ENCODE peak calls at places on chromosomes 4 and X, in four cellular contexts. N is fibroblast of lung, U is mammary epithelial cell, G is HCT116. F is an unnamed sample.

GRCh38 chr4:74365761-74366160 is 816 bp downstream of the EREG start:
- DNase-seq in N (peak; percentile 62), U (no peak), G (no peak), F (no peak)

GRCh38 chr4:34964613-34965012 is 1279.7 kb downstream of the ARAP2 start:
- DNase-seq in N (no peak), U (no peak), G (no peak), F (no peak)

GRCh38 chr4:3235581-3235980 is 13.4 kb upstream of the MSANTD1 start:
- DNase-seq in N (no peak), U (no peak), G (no peak), F (no peak)

GRCh38 chr4:151012836-151013235 is 2.2 kb downstream of the LRBA start:
- DNase-seq in N (no peak), U (peak; percentile 59), G (peak; percentile 7), F (no peak)

GRCh38 chrX:40109288-40110008 is 11.7 kb upstream of the BCOR start:
- DNase-seq in N (peak; percentile 59), U (peak; percentile 35), G (no peak), F (no peak)

GRCh38 chr4:24664956-24665355 is 80.6 kb upstream of the DHX15 start:
- DNase-seq in N (peak; percentile 67), U (peak; percentile 42), G (no peak), F (no peak)

GRCh38 chrX:108167211-108167872 is 75.8 kb downstream of the ATG4A start:
- DNase-seq in N (peak; percentile 55), U (peak; percentile 56), G (peak; percentile 23), F (no peak)

GRCh38 chr4:67397931-67398330 is 147.4 kb downstream of the CENPC start:
- DNase-seq in N (no peak), U (no peak), G (no peak), F (no peak)

GRCh38 chrX:18228069-18228468 is 7.4 kb upstream of the BEND2 start:
- DNase-seq in N (no peak), U (no peak), G (no peak), F (no peak)

GRCh38 chr4:15011166-15011565 is 8.9 kb downstream of the CPEB2 start:
- DNase-seq in N (no peak), U (no peak), G (no peak), F (no peak)

GRCh38 chr4:7021930-7022658 is 21.1 kb upstream of the TADA2B start:
- DNase-seq in N (peak; percentile 52), U (peak; percentile 69), G (no peak), F (peak; percentile 33)

GRCh38 chrX:42025861-42026260 is 102.5 kb upstream of the CASK start:
- DNase-seq in N (no peak), U (no peak), G (no peak), F (no peak)

GRCh38 chr4:189912170-189912569 is 28.5 kb upstream of the FRG1 start:
- DNase-seq in N (no peak), U (peak; percentile 1), G (no peak), F (no peak)

GRCh38 chr4:110418641-110419040 is 57.3 kb upstream of the ENPEP start:
- DNase-seq in N (no peak), U (no peak), G (no peak), F (no peak)

GRCh38 chrX:153902388-153902787 is 2.1 kb upstream of the AVPR2 start:
- DNase-seq in N (no peak), U (no peak), G (no peak), F (no peak)

GRCh38 chrX:111511477-111511876 is at the start of gene SERTM2:
- DNase-seq in N (no peak), U (peak; percentile 4), G (no peak), F (no peak)

GRCh38 chrX:141375011-141375730 is 132.9 kb upstream of the SPANXC start:
- DNase-seq in N (peak; percentile 33), U (no peak), G (no peak), F (no peak)

GRCh38 chr4:65799513-65799912 is 129.2 kb upstream of the EPHA5 start:
- DNase-seq in N (no peak), U (no peak), G (no peak), F (no peak)

GRCh38 chr4:51843309-51844156 is 580 bp downstream of the DCUN1D4 start:
- DNase-seq in N (peak; percentile 71), U (peak; percentile 55), G (no peak), F (no peak)

GRCh38 chr4:185167205-185167604 is 24.1 kb downstream of the SLC25A4 start:
- DNase-seq in N (no peak), U (no peak), G (no peak), F (no peak)

GRCh38 chr4:1289232-1290164 is at the start of gene MAEA:
- DNase-seq in N (peak; percentile 95), U (peak; percentile 96), G (peak; percentile 91), F (peak; percentile 93)

GRCh38 chr4:133355636-133356035 is 206.5 kb downstream of the PCDH10 start:
- DNase-seq in N (peak; percentile 1), U (no peak), G (no peak), F (no peak)

GRCh38 chr4:27836505-27836904 is 975.9 kb downstream of the STIM2 start:
- DNase-seq in N (no peak), U (no peak), G (no peak), F (no peak)

GRCh38 chr4:113674733-113675132 is 86.8 kb downstream of the CAMK2D start:
- DNase-seq in N (no peak), U (no peak), G (no peak), F (no peak)

GRCh38 chr4:113674251-113674650 is 87.3 kb downstream of the CAMK2D start:
- DNase-seq in N (no peak), U (no peak), G (no peak), F (no peak)

GRCh38 chr4:113675731-113676707 is 85.5 kb downstream of the CAMK2D start:
- DNase-seq in N (peak; percentile 61), U (no peak), G (no peak), F (no peak)

GRCh38 chr4:113677333-113677732 is 84.2 kb downstream of the CAMK2D start:
- DNase-seq in N (no peak), U (no peak), G (no peak), F (no peak)

GRCh38 chr4:113673450-113673849 is 88.1 kb downstream of the CAMK2D start:
- DNase-seq in N (no peak), U (peak; percentile 76), G (peak; percentile 19), F (no peak)
- TF ChIP-seq CTCF in N (no peak), U (no peak), G (no peak), F (no peak)

GRCh38 chr4:5887361-5888221 is 5.3 kb downstream of the CRMP1 start:
- DNase-seq in N (peak; percentile 14), U (no peak), G (no peak), F (no peak)
- H3K4me3 ChIP-seq in N (peak overlapping the region; percentile 43), U (no peak overlapping the region), G (no peak overlapping the region), F (no peak overlapping the region)

GRCh38 chr4:53654300-53654758 is 63.0 kb upstream of the LNX1 start:
- DNase-seq in N (peak; percentile 35), U (peak; percentile 44), G (no peak), F (no peak)

GRCh38 chr4:53656421-53656981 is 65.2 kb upstream of the LNX1 start:
- DNase-seq in N (peak; percentile 67), U (no peak), G (no peak), F (peak; percentile 43)

GRCh38 chr4:53651142-53651720 is 59.9 kb upstream of the LNX1 start:
- DNase-seq in N (no peak), U (no peak), G (no peak), F (no peak)

GRCh38 chr4:53649357-53649756 is 58.1 kb upstream of the LNX1 start:
- DNase-seq in N (no peak), U (no peak), G (no peak), F (no peak)

GRCh38 chr4:53653484-53654053 is 62.3 kb upstream of the LNX1 start:
- DNase-seq in N (peak; percentile 42), U (peak; percentile 12), G (no peak), F (no peak)
- TF ChIP-seq CTCF in N (no peak), U (peak; percentile 4), G (peak; percentile 9), F (no peak)

GRCh38 chr4:176066757-176067156 is 1.1 kb downstream of the WDR17 start:
- DNase-seq in N (no peak), U (no peak), G (no peak), F (no peak)
- H3K4me3 ChIP-seq in N (peak overlapping the region; percentile 90), U (no peak overlapping the region), G (no peak overlapping the region), F (no peak overlapping the region)

DNA sequence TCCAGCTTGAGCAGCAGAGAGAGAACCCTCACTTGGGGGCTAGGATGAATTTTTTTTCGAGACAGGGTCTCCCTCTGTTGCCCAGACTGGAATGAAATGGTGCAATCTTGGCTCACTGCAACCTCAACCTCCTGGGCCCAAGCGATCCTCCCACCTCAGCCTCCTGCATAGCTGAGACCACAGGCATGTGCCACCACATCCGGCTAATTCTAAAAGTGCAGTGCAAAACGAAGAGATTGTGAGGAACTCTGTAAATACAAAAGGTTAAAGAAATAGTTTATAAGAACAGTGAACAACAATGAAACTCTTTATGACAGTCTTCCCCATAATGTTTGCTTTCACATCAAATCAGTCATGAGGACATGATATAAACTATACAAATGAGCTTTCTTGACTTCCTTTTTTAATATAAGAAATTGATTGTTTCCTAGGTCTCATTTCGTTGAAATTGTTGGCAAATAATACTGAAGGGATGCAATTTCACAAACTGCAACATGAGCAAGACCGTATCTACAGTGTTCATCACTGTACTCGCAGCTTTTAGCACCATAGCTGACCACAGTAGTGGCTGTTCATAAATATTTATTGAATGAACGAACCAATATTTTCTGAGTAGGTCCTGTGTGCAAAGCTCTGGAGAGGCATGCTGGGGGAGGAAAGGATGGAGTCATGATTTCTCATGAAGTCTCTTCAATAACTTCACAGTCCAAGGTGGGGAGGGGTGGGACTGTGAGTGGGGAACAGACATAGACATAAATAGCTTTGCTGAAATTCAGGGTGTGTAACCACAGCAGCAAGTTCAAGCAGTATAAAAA is 116.1 kb downstream of the SHROOM3 start:
- DNase-seq in N (no peak), U (no peak), G (no peak), F (no peak)
- TF ChIP-seq CTCF in N (no peak), U (no peak), G (no peak), F (no peak)

GRCh38 chr4:173525118-173526033 is 4.7 kb downstream of the HAND2 start:
- DNase-seq in N (no peak), U (no peak), G (no peak), F (no peak)
- H3K4me3 ChIP-seq in N (no peak overlapping the region), U (no peak overlapping the region), G (no peak overlapping the region), F (no peak overlapping the region)

GRCh38 chr4:22478426-22478825 is 37.4 kb downstream of the ADGRA3 start:
- DNase-seq in N (no peak), U (no peak), G (no peak), F (no peak)

GRCh38 chr4:22477794-22478182 is 38.1 kb downstream of the ADGRA3 start:
- DNase-seq in N (no peak), U (no peak), G (no peak), F (no peak)

GRCh38 chr4:22476011-22476410 is 39.9 kb downstream of the ADGRA3 start:
- DNase-seq in N (no peak), U (no peak), G (no peak), F (no peak)

GRCh38 chr4:22474636-22475310 is 41.1 kb downstream of the ADGRA3 start:
- DNase-seq in N (peak; percentile 49), U (peak; percentile 54), G (peak; percentile 52), F (no peak)

GRCh38 chr4:22477136-22477793 is 38.6 kb downstream of the ADGRA3 start:
- DNase-seq in N (no peak), U (no peak), G (no peak), F (no peak)
- TF ChIP-seq CTCF in N (no peak), U (no peak), G (no peak), F (no peak)

DNA sequence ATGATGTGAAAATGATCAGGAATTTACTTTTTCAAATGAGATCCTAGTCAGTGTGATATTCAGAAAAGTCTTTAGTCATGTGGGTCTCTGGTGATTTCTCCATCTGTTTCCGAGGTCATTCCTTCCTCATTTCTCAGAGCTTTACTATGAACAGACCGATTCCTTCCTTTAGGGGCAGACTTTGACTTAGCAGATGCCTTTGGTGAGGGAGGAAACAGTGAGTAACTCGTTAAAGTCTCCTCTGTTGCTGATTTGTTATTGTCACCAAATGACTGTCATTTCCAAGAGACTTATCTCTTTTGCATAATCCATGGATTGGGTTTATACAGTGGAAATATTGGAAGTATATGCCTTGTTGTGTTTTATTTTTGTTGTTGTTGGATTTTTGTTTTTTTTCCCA is 76.2 kb upstream of the CD99 start:
- DNase-seq in N (peak; percentile 78), U (peak; percentile 43), G (no peak), F (peak; percentile 64)
- H3K4me3 ChIP-seq in N (no peak overlapping the region), U (no peak overlapping the region), G (no peak overlapping the region), F (no peak overlapping the region)